ENCODE peak calls at places on chromosomes 1 and 21, in seven cellular contexts. Q, A, S, H, J, F and X are unnamed samples.
A peak's percentile ranks its signal among the peaks of the same experiment; 100 is the strongest.

GRCh38 chr1:117232551-117232950 is 21.8 kb upstream of the VTCN1 start:
- DNase-seq in H (no peak), S (no peak), Q (no peak), F (no peak), A (no peak), J (no peak), X (no peak)

GRCh38 chr1:170164103-170164763 is 18.5 kb downstream of the NTMT2 start:
- DNase-seq in H (no peak), A (no peak), Q (no peak), F (no peak), S (no peak), J (no peak), X (no peak)

GRCh38 chr1:207810173-207810572 is 58.3 kb downstream of the CD46 start:
- DNase-seq in J (peak; percentile 61), S (no peak), A (peak; percentile 77), Q (no peak), F (no peak), H (no peak), X (no peak)

GRCh38 chr1:914891-915280 is 8.8 kb upstream of the SAMD11 start:
- DNase-seq in F (no peak), A (no peak), H (no peak), S (peak; percentile 39), J (no peak), Q (no peak), X (no peak)

GRCh38 chr21:41359289-41359688 is 2.5 kb upstream of the MX2 start:
- DNase-seq in Q (peak; percentile 20), J (no peak), A (no peak), H (no peak), S (peak; percentile 48), F (no peak), X (no peak)

GRCh38 chr1:64935551-64936158 is 30.7 kb downstream of the JAK1 start:
- DNase-seq in J (no peak), A (no peak), S (no peak), F (no peak), Q (no peak), H (no peak), X (no peak)

GRCh38 chr1:10211805-10212405 is 1.5 kb downstream of the KIF1B start:
- DNase-seq in Q (no peak), S (no peak), J (no peak), A (no peak), H (no peak), F (peak; percentile 26), X (no peak)

GRCh38 chr1:109307363-109308021 is 681 bp upstream of the MYBPHL start:
- DNase-seq in Q (peak; percentile 59), S (no peak), A (no peak), J (no peak), F (no peak), H (no peak), X (no peak)

GRCh38 chr1:57307382-57307781 is 116.5 kb downstream of the DAB1 start:
- DNase-seq in A (no peak), J (no peak), F (peak; percentile 5), Q (no peak), H (peak; percentile 10), S (no peak), X (no peak)

GRCh38 chr1:15005116-15005515 is 148.4 kb upstream of the TMEM51 start:
- DNase-seq in J (no peak), S (no peak), F (no peak), H (no peak), Q (no peak), A (no peak), X (no peak)

GRCh38 chr1:223792046-223792445 is 53.7 kb downstream of the TP53BP2 start:
- DNase-seq in Q (no peak), F (no peak), S (no peak), J (no peak), A (no peak), H (no peak), X (no peak)

GRCh38 chr1:154860154-154860870 is 9.8 kb downstream of the KCNN3 start:
- DNase-seq in A (no peak), J (no peak), Q (no peak), H (peak; percentile 81), F (no peak), S (no peak), X (peak; percentile 82)

GRCh38 chr1:225201447-225201846 is 226.4 kb downstream of the LBR start:
- DNase-seq in F (no peak), S (no peak), Q (no peak), A (no peak), H (no peak), J (no peak), X (no peak)

GRCh38 chr21:27532081-27532480 is 565.2 kb upstream of the ADAMTS5 start:
- DNase-seq in J (no peak), S (no peak), A (peak; percentile 63), H (no peak), Q (no peak), F (no peak), X (no peak)

DNA sequence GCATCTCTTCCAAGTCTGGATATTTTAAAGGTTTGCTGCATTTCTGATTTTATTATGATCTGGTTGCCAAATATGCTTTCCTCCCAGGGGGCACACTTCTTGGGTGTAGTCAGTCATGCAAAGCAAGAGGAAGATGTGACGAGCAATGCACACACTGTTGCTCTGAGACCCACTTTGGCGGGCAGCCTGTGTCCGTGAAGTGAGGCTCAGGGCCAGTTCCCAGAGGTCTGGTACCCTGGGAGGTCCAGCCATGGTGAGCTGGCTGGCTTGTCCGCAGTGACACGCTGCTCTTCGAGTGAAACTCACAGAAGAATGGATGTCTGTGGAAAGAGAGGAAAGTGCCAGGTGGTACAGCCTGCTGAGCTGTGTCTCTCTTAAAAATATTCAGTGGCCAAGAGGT is 52.8 kb upstream of the EDN2 start:
- DNase-seq in Q (no peak), J (no peak), A (no peak), F (no peak), H (no peak), S (peak; percentile 68), X (no peak)
- TF ChIP-seq CTCF in Q (no peak), J (no peak), A (no peak), F (no peak), H (no peak), S (no peak), X (no peak)

GRCh38 chr1:204152310-204153044 is 633 bp upstream of the ETNK2 start:
- DNase-seq in H (no peak), J (no peak), Q (no peak), S (no peak), F (no peak), A (no peak), X (no peak)
- TF ChIP-seq CTCF in H (no peak), J (no peak), Q (no peak), S (no peak), F (no peak), A (no peak), X (no peak)

GRCh38 chr1:100351095-100351884 is 1.0 kb upstream of the CDC14A start:
- DNase-seq in H (peak; percentile 82), J (peak; percentile 58), A (peak; percentile 84), F (peak; percentile 85), Q (peak; percentile 97), S (peak; percentile 92), X (peak; percentile 83)
- TF ChIP-seq CTCF in H (peak; percentile 62), J (no peak), A (no peak), F (peak; percentile 43), Q (peak; percentile 64), S (peak; percentile 34), X (peak; percentile 22)

DNA sequence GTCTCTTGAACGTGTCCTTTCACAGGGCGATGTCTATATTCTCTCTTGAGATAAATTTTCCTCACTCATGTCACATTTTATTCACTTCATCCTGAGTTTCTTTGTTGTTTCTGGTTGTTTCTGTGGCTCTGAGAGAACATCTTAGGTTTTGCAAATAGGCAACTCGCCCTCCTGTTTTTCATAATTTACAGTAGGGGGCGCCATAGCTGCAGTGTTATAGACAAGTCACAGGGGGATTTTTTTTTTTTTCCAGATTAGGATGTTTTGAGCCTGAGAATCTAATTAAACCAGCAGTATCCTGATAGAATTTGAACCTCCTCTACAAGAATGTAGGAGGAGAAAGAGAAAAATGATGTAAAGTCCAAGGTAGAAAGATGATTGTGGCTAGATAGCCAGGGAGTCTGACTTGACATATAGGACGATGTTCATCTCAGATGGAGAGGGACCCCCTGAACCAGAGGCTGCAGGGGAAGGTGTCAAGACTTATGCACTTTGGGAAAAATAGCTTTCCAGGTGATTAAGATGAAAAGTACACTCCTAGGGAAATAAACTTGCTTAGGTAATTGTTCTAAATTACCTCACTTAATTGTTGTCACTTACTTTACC is 76.3 kb downstream of the ZP4 start:
- DNase-seq in S (no peak), A (peak; percentile 14), J (no peak), Q (peak; percentile 64), H (no peak), F (no peak), X (no peak)
- TF ChIP-seq CTCF in S (peak; percentile 29), A (peak; percentile 46), J (peak; percentile 35), Q (peak; percentile 92), H (no peak), F (peak; percentile 23), X (peak; percentile 27)

GRCh38 chr1:66711420-66711819 is 40.8 kb upstream of the DYNLT5 start:
- DNase-seq in H (no peak), A (no peak), Q (peak; percentile 10), S (peak; percentile 13), F (no peak), J (no peak), X (no peak)
- TF ChIP-seq CTCF in H (peak; percentile 8), A (peak; percentile 17), Q (peak; percentile 38), S (no peak), F (no peak), J (peak; percentile 43), X (no peak)

DNA sequence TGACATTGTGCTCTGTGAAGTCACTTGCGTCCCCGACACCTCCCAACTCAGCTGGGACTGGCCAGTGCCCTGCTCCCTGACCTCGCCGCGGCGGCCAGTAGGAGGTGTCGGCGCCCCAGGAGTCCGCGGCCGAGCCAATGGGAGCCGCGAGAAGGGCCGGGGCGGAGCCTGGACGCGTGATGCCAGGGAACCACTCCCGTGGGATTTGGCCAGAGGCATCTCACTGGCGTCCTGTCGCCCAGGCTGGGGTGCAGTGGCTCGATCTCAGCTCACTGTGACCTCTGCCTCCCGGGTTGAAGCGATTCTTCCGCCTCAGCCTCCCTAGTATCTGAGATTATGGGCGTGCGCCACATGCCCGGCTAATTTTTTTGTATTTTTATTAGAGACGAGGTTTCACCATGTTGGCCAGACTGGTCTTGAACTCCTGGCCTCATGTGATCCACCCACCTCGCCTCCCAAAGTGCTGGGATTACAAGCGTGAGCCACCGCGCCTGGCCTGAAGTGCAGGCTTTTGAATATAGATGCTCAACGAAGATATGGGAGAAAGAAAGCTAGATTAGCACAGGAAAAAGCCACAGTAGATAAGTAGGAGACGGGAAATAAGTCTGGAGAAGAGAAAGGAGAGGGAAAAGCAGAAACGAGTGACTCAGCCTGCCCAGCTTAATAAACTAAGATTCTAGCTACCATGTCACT is 38.0 kb downstream of the ZBTB8OS start:
- DNase-seq in F (peak; percentile 84), Q (peak; percentile 91), J (peak; percentile 8), H (peak; percentile 89), S (peak; percentile 92), A (peak; percentile 51), X (peak; percentile 90)
- TF ChIP-seq CTCF in F (peak; percentile 32), Q (no peak), J (peak; percentile 26), H (peak; percentile 55), S (peak; percentile 24), A (no peak), X (peak; percentile 32)